ENCODE peak calls at places on chromosome 4, in ten cellular contexts. M is WTC11, Q is cardiac muscle cell, I is cardiac fibroblast, R is tibial artery, G is A673, F is LNCaP clone FGC, Z is Panc1, E is progenitor cell of endocrine pancreas, U is AG04449. Y is an unnamed sample.

GRCh38 chr4:150037251-150037856 is 40.9 kb upstream of the DCLK2 start:
- DNase-seq in M (no peak), Q (no peak), I (no peak), R (no peak), G (no peak), F (no peak), Z (no peak), E (no peak), U (no peak), Y (no peak)

GRCh38 chr4:24780936-24781538 is 14.3 kb upstream of the SOD3 start:
- DNase-seq in M (no peak), Q (no peak), I (no peak), R (no peak), G (no peak), F (no peak), Z (no peak), E (no peak), U (no peak), Y (no peak)

GRCh38 chr4:118059397-118059796 is 25.1 kb downstream of the NDST3 start:
- DNase-seq in M (no peak), Q (no peak), I (no peak), R (no peak), G (no peak), F (no peak), Z (no peak), E (no peak), U (no peak), Y (no peak)

GRCh38 chr4:20252656-20253271 is 1.1 kb downstream of the SLIT2 start:
- DNase-seq in M (peak; percentile 33), Q (peak; percentile 67), I (peak; percentile 53), R (peak; percentile 74), G (peak; percentile 28), F (no peak), Z (no peak), E (peak; percentile 18), U (no peak), Y (peak; percentile 22)

GRCh38 chr4:187289371-187289770 is 565.7 kb upstream of the FAT1 start:
- DNase-seq in M (no peak), Q (no peak), I (no peak), R (no peak), G (no peak), F (no peak), Z (no peak), E (no peak), U (no peak), Y (no peak)

GRCh38 chr4:175999944-176000343 is 65.7 kb upstream of the WDR17 start:
- DNase-seq in M (no peak), Q (no peak), I (no peak), R (no peak), G (no peak), F (no peak), Z (no peak), E (no peak), U (no peak), Y (no peak)

GRCh38 chr4:144712775-144713174 is 66.8 kb downstream of the HHIP start:
- DNase-seq in M (no peak), Q (no peak), I (peak; percentile 43), R (no peak), G (no peak), F (no peak), Z (no peak), E (no peak), U (peak; percentile 23), Y (no peak)

GRCh38 chr4:158046345-158046744 is 126.5 kb downstream of the GASK1B start:
- DNase-seq in M (no peak), Q (no peak), I (peak; percentile 38), R (no peak), G (no peak), F (no peak), Z (no peak), E (no peak), U (no peak), Y (no peak)

GRCh38 chr4:21077967-21078366 is 377.7 kb downstream of the PACRGL start:
- DNase-seq in M (no peak), Q (no peak), I (no peak), R (no peak), G (no peak), F (no peak), Z (no peak), E (no peak), U (no peak), Y (no peak)

GRCh38 chr4:108072300-108072699 is 82.6 kb downstream of the HADH start:
- DNase-seq in M (no peak), Q (no peak), I (no peak), R (no peak), G (no peak), F (peak; percentile 46), Z (no peak), E (no peak), U (no peak), Y (no peak)

GRCh38 chr4:64784125-64784524 is 374.9 kb upstream of the TECRL start:
- DNase-seq in M (no peak), Q (no peak), I (peak; percentile 0), R (no peak), G (peak; percentile 45), F (no peak), Z (no peak), E (no peak), U (no peak), Y (no peak)

GRCh38 chr4:6087669-6088068 is 69.4 kb upstream of the C4orf50 start:
- DNase-seq in M (peak; percentile 74), Q (peak; percentile 61), I (peak; percentile 12), R (peak; percentile 33), G (peak; percentile 55), F (peak; percentile 41), Z (no peak), E (no peak), U (no peak), Y (no peak)

GRCh38 chr4:55733874-55734437 is 85.6 kb upstream of the EXOC1L start:
- DNase-seq in M (no peak), Q (no peak), I (peak; percentile 67), R (no peak), G (peak; percentile 3), F (peak; percentile 45), Z (no peak), E (no peak), U (no peak), Y (no peak)

GRCh38 chr4:78517050-78517652 is 34.4 kb upstream of the ANXA3 start:
- DNase-seq in M (no peak), Q (peak; percentile 32), I (peak; percentile 66), R (no peak), G (peak; percentile 15), F (no peak), Z (no peak), E (no peak), U (no peak), Y (no peak)

GRCh38 chr4:140137654-140138053 is 16.3 kb downstream of the MAML3 start:
- DNase-seq in M (no peak), Q (no peak), I (peak; percentile 44), R (no peak), G (no peak), F (no peak), Z (no peak), E (no peak), U (no peak), Y (no peak)

GRCh38 chr4:169270810-169271691 is at the start of gene SH3RF1:
- DNase-seq in M (peak; percentile 74), Q (peak; percentile 87), I (peak; percentile 94), R (peak; percentile 95), G (peak; percentile 93), F (no peak), Z (no peak), E (peak; percentile 74), U (no peak), Y (peak; percentile 85)
- TF ChIP-seq CTCF in M (peak; percentile 24), Q (peak; percentile 22), I (no peak), R (peak; percentile 19), G (peak; percentile 41), F (peak; percentile 50), Z (peak; percentile 64), E (peak; percentile 64), U (peak; percentile 50), Y (no peak)

DNA sequence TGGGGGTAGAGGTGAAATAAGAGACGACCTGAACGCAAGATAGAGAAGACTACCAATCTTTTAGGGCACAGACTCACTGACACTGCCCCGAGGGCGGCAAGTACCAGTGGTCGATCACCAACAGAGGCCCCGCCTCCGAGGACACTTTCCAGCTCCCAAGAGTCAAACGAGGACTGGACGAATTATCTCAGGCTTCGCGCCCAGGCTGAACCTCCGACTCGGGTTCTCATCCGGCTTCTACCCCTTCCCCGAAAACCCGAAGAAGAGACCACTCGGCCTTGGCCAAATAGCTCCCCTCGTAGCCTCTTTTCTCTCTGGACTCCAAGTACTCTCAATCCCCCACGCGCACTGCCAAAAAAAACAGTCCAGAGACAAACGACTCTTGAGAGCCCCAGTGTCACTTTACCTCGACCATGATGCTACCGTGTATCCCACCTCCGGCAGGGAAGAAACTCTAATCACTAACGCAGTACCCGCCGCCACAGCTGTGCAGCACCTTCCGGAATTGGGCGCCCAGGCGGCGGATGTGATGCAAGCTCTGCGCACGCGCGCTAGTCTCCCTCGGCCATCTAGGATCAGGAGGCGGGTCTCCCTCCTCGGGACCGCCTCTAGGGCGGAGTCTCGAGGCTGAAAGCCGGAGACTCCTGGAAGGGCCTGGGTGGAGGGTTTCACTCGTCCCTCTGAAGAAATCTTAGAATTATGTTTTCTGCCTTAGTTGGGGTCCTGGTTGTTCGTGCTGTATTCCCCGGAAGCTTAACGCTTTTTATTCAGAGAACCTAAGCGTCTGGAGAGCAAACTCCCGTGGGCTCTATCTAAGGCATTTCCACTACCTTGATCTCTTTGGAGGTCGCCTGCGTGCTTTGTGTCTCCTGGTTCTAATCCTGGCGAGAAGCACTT is at the start of gene PLRG1:
- DNase-seq in M (peak; percentile 96), Q (peak; percentile 98), I (peak; percentile 96), R (peak; percentile 97), G (peak; percentile 97), F (peak; percentile 67), Z (peak; percentile 67), E (peak; percentile 95), U (peak; percentile 58), Y (peak; percentile 98)
- TF ChIP-seq CTCF in M (no peak), Q (no peak), I (peak; percentile 26), R (peak; percentile 25), G (no peak), F (no peak), Z (no peak), E (no peak), U (no peak), Y (no peak)

GRCh38 chr4:54120517-54120916 is 20.6 kb downstream of the GSX2 start:
- DNase-seq in M (no peak), Q (no peak), I (no peak), R (no peak), G (no peak), F (no peak), Z (no peak), E (no peak), U (no peak), Y (no peak)
- TF ChIP-seq CTCF in M (no peak), Q (no peak), I (no peak), R (no peak), G (no peak), F (no peak), Z (no peak), E (no peak), U (no peak), Y (no peak)

GRCh38 chr4:156476359-156476758 is 495.2 kb downstream of the PDGFC start:
- DNase-seq in M (no peak), Q (no peak), I (peak; percentile 85), R (no peak), G (peak; percentile 76), F (no peak), Z (peak; percentile 79), E (no peak), U (peak; percentile 96), Y (no peak)

DNA sequence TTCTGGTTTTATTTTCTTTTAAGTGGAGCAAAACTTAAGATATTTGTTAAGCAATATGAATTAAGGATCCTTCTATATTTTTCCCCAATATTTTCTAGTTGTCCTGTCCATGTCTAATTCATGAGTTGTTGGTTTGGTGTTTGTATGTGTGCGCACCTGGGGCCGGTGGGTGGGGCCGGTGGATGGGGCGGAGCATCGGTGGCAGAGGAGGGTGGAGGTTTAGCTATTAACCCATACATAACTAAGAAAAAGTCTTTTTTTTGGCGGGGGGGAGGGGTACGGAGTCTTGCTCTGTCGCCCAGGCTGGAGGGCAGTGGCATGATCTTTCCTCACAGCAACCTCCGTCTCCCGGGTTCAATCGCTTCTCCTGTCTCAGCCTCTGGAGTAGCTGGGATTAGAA is 489.8 kb downstream of the PDGFC start:
- DNase-seq in M (no peak), Q (no peak), I (no peak), R (no peak), G (no peak), F (no peak), Z (no peak), E (no peak), U (no peak), Y (no peak)
- TF ChIP-seq CTCF in M (no peak), Q (no peak), I (no peak), R (no peak), G (no peak), F (no peak), Z (no peak), E (no peak), U (no peak), Y (no peak)